ENCODE peak calls at places on chromosomes 13 and 19, in eight cellular contexts. I is AG04449, G is ovary, P is glutamatergic neuron, M is cardiac septum, B is fibroblast of lung, J is ecto neural progenitor cell, W is T-cell. D is an unnamed sample.

GRCh38 chr13:40180776-40181175 is 485.7 kb downstream of the FOXO1 start:
- DNase-seq in J (no peak), I (no peak), G (no peak), B (no peak), W (no peak), P (no peak), M (no peak), D (no peak)

GRCh38 chr19:46615966-46616365 is 8.9 kb downstream of the PTGIR start:
- DNase-seq in P (no peak), G (no peak), I (no peak), B (no peak), W (no peak), M (no peak), J (no peak), D (peak; percentile 0)

GRCh38 chr19:53647792-53648191 is 16.0 kb downstream of the DPRX start:
- DNase-seq in B (no peak), P (no peak), W (no peak), M (no peak), G (no peak), J (no peak), I (no peak), D (no peak)

GRCh38 chr19:9171393-9171991 is 7.3 kb upstream of the OR7D2 start:
- DNase-seq in I (no peak), M (no peak), G (no peak), B (no peak), W (no peak), P (no peak), J (no peak), D (no peak)

GRCh38 chr13:98252931-98253470 is 75.9 kb upstream of the RNF113B start:
- DNase-seq in B (peak; percentile 77), I (peak; percentile 76), P (no peak), W (no peak), G (no peak), J (no peak), M (no peak), D (peak; percentile 29)

GRCh38 chr19:5947435-5947834 is 30.5 kb downstream of the RANBP3 start:
- DNase-seq in J (no peak), B (peak; percentile 80), W (no peak), P (no peak), G (no peak), I (no peak), M (peak; percentile 80), D (no peak)

GRCh38 chr19:1758959-1759903 is 5.9 kb downstream of the ONECUT3 start:
- DNase-seq in G (no peak), I (no peak), M (no peak), P (no peak), W (no peak), J (no peak), B (no peak), D (no peak)

GRCh38 chr19:40717880-40718773 is 1.2 kb downstream of the ITPKC start:
- DNase-seq in J (no peak), G (peak; percentile 63), P (no peak), W (no peak), I (no peak), M (no peak), B (peak; percentile 31), D (peak; percentile 29)

GRCh38 chr19:31612873-31613272 is 263.6 kb upstream of the TSHZ3 start:
- DNase-seq in M (no peak), W (no peak), P (no peak), G (no peak), J (no peak), I (no peak), B (no peak), D (no peak)

GRCh38 chr19:1237754-1238372 is at the start of gene CBARP:
- DNase-seq in I (no peak), G (peak; percentile 82), P (peak; percentile 74), M (no peak), J (peak; percentile 74), B (no peak), W (no peak), D (peak; percentile 58)

GRCh38 chr19:6056282-6056741 is 54.0 kb downstream of the RFX2 start:
- DNase-seq in M (peak; percentile 74), G (no peak), J (peak; percentile 35), B (no peak), I (no peak), P (no peak), W (no peak), D (no peak)

GRCh38 chr19:17314007-17314589 is 4.7 kb downstream of the DDA1 start:
- DNase-seq in W (no peak), G (no peak), B (no peak), J (no peak), I (no peak), P (no peak), M (no peak), D (no peak)

GRCh38 chr13:33940256-33940655 is 122.3 kb downstream of the RFC3 start:
- DNase-seq in J (no peak), I (no peak), G (no peak), W (no peak), P (no peak), M (no peak), B (no peak), D (no peak)

GRCh38 chr19:16293133-16294085 is 31.2 kb upstream of the KLF2 start:
- DNase-seq in G (peak; percentile 88), M (peak; percentile 77), W (no peak), I (peak; percentile 77), B (peak; percentile 98), J (no peak), P (no peak), D (peak; percentile 91)